ENCODE peak calls at places on chromosomes 11 and 22, in four cellular contexts. L, D, Z and Q are unnamed samples.
A peak's percentile ranks its signal among the peaks of the same experiment; 100 is the strongest.

GRCh38 chr11:126391970-126392637 is 36.6 kb downstream of the ST3GAL4 start:
- DNase-seq in Z (no peak), D (no peak), L (peak; percentile 35), Q (peak; percentile 91)

GRCh38 chr22:50620861-50621490 is 7.0 kb downstream of the ARSA start:
- DNase-seq in L (peak; percentile 86), Z (no peak), D (no peak), Q (peak; percentile 32)

GRCh38 chr11:80860632-80861031 is 1419.8 kb upstream of the TENM4 start:
- DNase-seq in L (no peak), D (no peak), Z (no peak), Q (peak; percentile 83)

GRCh38 chr11:32172771-32173170 is 81.9 kb downstream of the RCN1 start:
- DNase-seq in D (no peak), L (no peak), Z (no peak), Q (no peak)

GRCh38 chr11:121426476-121427454 is 25.3 kb upstream of the SORL1 start:
- DNase-seq in D (peak; percentile 73), L (no peak), Z (no peak), Q (no peak)

GRCh38 chr11:77395460-77396175 is 78.3 kb downstream of the PAK1 start:
- DNase-seq in L (no peak), D (no peak), Z (no peak), Q (peak; percentile 58)

GRCh38 chr11:64705501-64705900 is 17.5 kb downstream of the NRXN2 start:
- DNase-seq in D (no peak), Z (no peak), L (no peak), Q (no peak)

GRCh38 chr22:37832022-37832857 is 9.1 kb downstream of the GALR3 start:
- DNase-seq in D (peak; percentile 45), L (no peak), Z (no peak), Q (no peak)

GRCh38 chr11:70628881-70629844 is 230.8 kb downstream of the CTTN start:
- DNase-seq in Z (no peak), D (no peak), L (no peak), Q (no peak)

GRCh38 chr11:130523609-130524008 is 75.2 kb downstream of the ADAMTS15 start:
- DNase-seq in Z (no peak), D (no peak), L (no peak), Q (peak; percentile 53)

GRCh38 chr11:93054881-93055280 is 85.4 kb downstream of the MTNR1B start:
- DNase-seq in L (no peak), Z (no peak), D (no peak), Q (peak; percentile 99)

GRCh38 chr11:74094393-74094792 is 76.4 kb downstream of the C2CD3 start:
- DNase-seq in Z (no peak), D (no peak), L (no peak), Q (peak; percentile 15)

GRCh38 chr22:19776433-19777031 is 16.0 kb downstream of the TBX1 start:
- DNase-seq in L (no peak), Z (no peak), D (peak; percentile 15), Q (no peak)

GRCh38 chr11:63614136-63614664 is at the start of gene PLAAT3:
- DNase-seq in L (no peak), D (peak; percentile 92), Z (peak; percentile 31), Q (no peak)

GRCh38 chr11:42066113-42066512 is 606.7 kb upstream of the LRRC4C start:
- DNase-seq in L (no peak), Z (no peak), D (no peak), Q (no peak)

GRCh38 chr11:14262271-14262846 is 96.6 kb downstream of the RRAS2 start:
- DNase-seq in D (no peak), Z (no peak), L (no peak), Q (no peak)

GRCh38 chr22:49151256-49152131 is 676.2 kb downstream of the BRD1 start:
- DNase-seq in Z (no peak), D (no peak), L (no peak), Q (no peak)

GRCh38 chr11:108788565-108789199 is 123.8 kb downstream of the DDX10 start:
- DNase-seq in Z (peak; percentile 1), D (no peak), L (no peak), Q (peak; percentile 40)

GRCh38 chr11:77113382-77114088 is 10.9 kb downstream of the OMP start:
- DNase-seq in D (no peak), L (no peak), Z (peak; percentile 31), Q (peak; percentile 13)

GRCh38 chr11:68669301-68670090 is 14.8 kb upstream of the GAL start:
- DNase-seq in D (no peak), L (no peak), Z (no peak), Q (no peak)

GRCh38 chr11:110527146-110527545 is 97.4 kb downstream of the FDX1 start:
- DNase-seq in L (no peak), Z (no peak), D (no peak), Q (peak; percentile 25)

GRCh38 chr22:39814899-39815298 is 78.7 kb downstream of the ENTHD1 start:
- DNase-seq in D (no peak), L (no peak), Z (no peak), Q (peak; percentile 55)

GRCh38 chr22:42074153-42074750 is at the start of gene PHETA2:
- DNase-seq in D (peak; percentile 47), L (no peak), Z (no peak), Q (no peak)

GRCh38 chr11:116595305-116595880 is 177.4 kb downstream of the BUD13 start:
- DNase-seq in L (no peak), D (peak; percentile 34), Z (no peak), Q (no peak)

GRCh38 chr11:119910056-119910455 is 181.1 kb upstream of the NECTIN1 start:
- DNase-seq in D (no peak), Z (no peak), L (no peak), Q (no peak)

GRCh38 chr11:114293201-114293711 is 2.9 kb upstream of the NNMT start:
- DNase-seq in D (no peak), Z (no peak), L (no peak), Q (peak; percentile 26)

GRCh38 chr22:24789516-24789915 is 15.0 kb upstream of the PIWIL3 start:
- DNase-seq in Z (no peak), L (no peak), D (no peak), Q (no peak)

GRCh38 chr11:25981998-25982397 is 349.9 kb upstream of the ANO3 start:
- DNase-seq in Z (peak; percentile 44), D (no peak), L (peak; percentile 46), Q (peak; percentile 72)

GRCh38 chr11:33920838-33921613 is 29.1 kb upstream of the LMO2 start:
- DNase-seq in L (peak; percentile 69), D (no peak), Z (no peak), Q (no peak)

GRCh38 chr22:48651036-48651890 is 1176.4 kb downstream of the BRD1 start:
- DNase-seq in D (no peak), Z (no peak), L (no peak), Q (no peak)

GRCh38 chr11:2447253-2447950 is 2.6 kb downstream of the KCNQ1 start:
- DNase-seq in Z (no peak), L (no peak), D (no peak), Q (peak; percentile 66)

GRCh38 chr22:29315286-29316195 is at the start of gene RASL10A:
- DNase-seq in L (no peak), D (no peak), Z (no peak), Q (no peak)

DNA sequence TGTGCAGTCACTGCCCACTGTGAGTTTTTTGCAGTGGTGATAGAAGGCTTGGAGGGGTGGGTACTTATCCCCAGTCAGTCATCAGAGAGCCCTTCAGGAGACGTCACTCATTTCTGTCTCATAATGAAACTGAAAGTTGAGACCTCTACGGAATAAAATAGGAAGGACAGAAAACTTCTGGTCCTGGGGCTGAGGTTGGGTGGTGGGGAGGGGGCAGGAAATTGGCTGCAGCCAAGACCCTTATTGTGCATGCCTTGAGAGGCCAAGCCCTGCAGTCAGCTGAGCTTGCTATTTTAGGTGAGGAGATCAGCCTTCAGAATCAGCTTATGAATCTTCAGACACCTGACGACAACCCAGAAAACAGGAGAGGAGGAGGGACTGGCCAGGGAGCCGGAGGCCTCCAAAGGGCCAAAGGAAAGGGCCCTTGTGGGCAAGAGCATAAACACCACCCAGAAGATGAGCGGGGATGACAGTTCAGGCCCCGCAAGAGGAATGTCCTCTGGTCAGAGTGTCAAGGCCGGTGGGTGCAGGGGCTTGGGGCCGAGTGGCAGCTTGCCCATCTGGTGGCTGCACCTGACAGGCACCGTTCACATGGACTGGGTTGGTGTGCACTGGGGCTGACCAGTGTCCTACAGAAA is 17.9 kb upstream of the ADA2 start:
- DNase-seq in L (peak; percentile 71), Z (no peak), D (no peak), Q (no peak)
- H3K4me3 ChIP-seq in L (peak overlapping the region; percentile 57), Z (no peak overlapping the region), D (peak overlapping the region; percentile 19), Q (no peak overlapping the region)

DNA sequence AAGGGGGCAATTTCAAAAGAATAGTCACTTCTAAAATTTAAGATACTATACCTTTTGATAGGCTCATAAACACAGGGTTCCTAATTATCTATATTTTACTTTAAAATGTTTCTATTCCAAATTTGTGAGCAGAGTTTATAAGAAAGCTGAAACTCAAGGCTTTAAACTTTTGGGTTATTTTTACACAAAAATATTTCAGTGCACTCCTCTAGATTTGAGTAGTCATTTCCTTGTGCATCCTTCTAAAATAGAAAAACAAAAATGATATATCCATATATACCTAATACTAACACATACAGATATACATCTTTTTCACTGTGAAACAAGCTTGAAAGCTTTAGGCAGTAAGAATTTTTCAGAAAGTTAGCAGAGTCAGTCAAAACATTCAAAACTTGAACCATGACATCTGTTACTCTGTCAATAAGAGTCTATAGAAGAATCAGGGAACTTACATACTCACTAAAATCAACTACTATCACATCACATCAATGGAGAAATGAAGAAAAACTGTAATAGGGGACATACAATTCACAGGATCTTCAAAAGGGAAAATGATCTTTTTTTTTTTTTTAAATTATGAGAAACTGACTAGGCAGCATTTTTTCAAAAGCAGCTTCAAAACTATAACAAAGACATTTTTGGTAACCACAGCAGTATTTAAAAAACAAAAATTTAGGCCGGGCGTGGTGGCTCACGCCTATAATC is 5.1 kb downstream of the PHF21A start:
- DNase-seq in D (no peak), L (no peak), Z (no peak), Q (no peak)
- H3K4me3 ChIP-seq in D (no peak overlapping the region), L (peak overlapping the region; percentile 82), Z (no peak overlapping the region), Q (no peak overlapping the region)

DNA sequence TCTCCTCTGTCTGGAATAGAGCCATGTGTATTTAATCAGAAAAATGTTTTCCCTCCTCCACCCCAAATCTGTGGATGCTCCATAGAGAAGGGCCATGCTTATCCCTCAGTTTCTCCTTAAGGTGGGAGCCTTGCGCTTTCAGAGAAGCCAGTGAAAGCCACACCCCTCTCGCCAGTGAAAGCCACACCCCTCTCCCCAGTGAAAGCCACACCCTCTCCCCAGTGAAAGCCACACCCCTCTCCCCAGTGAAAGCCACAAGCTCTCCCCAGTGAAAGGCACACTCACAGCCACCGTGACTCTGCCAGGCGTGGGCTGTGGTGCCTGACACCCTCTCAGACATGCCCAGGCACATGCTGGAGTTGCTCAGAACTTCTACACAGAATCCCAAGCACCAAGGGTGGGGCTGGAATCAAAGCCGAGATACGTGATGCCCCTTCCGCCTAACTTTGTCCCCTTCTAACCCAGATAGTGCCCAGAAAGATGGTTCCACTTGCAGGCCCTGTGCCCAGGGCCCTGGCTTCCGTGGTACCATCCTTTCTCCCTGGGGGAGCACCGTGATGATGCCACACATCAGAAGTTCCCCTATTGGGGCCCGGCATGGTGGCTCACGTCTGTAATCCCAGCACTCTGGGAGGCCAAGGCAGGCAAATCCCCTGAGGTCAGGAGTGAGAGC is 16.5 kb upstream of the PRR5 start:
- DNase-seq in L (peak; percentile 71), Z (no peak), D (no peak), Q (peak; percentile 95)
- H3K4me3 ChIP-seq in L (peak overlapping the region; percentile 11), Z (no peak overlapping the region), D (no peak overlapping the region), Q (no peak overlapping the region)

GRCh38 chr11:76107946-76108345 is 98.4 kb downstream of the WNT11 start:
- DNase-seq in Z (no peak), D (no peak), L (no peak), Q (no peak)
- H3K4me3 ChIP-seq in Z (no peak overlapping the region), D (no peak overlapping the region), L (no peak overlapping the region), Q (no peak overlapping the region)